ENCODE peak calls at places on chromosomes 7 and 10, in six cellular contexts. One of them, this sample, is unnamed.

GRCh38 chr7:106312906-106313305 is 28.1 kb upstream of the NAMPT start:
- DNase-seq in nephron progenitor cell: no peak
- DNase-seq in GM23338: no peak
- DNase-seq in colonic mucosa: no peak
- DNase-seq in GM06990: no peak
- DNase-seq in right atrium auricular region: no peak
- DNase-seq in this sample: no peak

GRCh38 chr10:91758303-91759146 is 39.7 kb upstream of the TNKS2 start:
- DNase-seq in nephron progenitor cell: no peak
- DNase-seq in colonic mucosa: no peak
- DNase-seq in GM06990: peak; percentile 13
- DNase-seq in right atrium auricular region: no peak
- DNase-seq in GM23338: peak; percentile 84
- DNase-seq in this sample: no peak

GRCh38 chr7:54888736-54889082 is 129.7 kb upstream of the SEC61G start:
- DNase-seq in GM06990: no peak
- DNase-seq in colonic mucosa: no peak
- DNase-seq in GM23338: no peak
- DNase-seq in nephron progenitor cell: no peak
- DNase-seq in right atrium auricular region: no peak
- DNase-seq in this sample: no peak

GRCh38 chr7:132783824-132784223 is 207.6 kb upstream of the PLXNA4 start:
- DNase-seq in colonic mucosa: no peak
- DNase-seq in GM23338: no peak
- DNase-seq in GM06990: no peak
- DNase-seq in nephron progenitor cell: no peak
- DNase-seq in right atrium auricular region: no peak
- DNase-seq in this sample: no peak

GRCh38 chr10:98414578-98414931 is 427 bp downstream of the PYROXD2 start:
- DNase-seq in GM23338: no peak
- DNase-seq in GM06990: no peak
- DNase-seq in right atrium auricular region: no peak
- DNase-seq in nephron progenitor cell: no peak
- DNase-seq in colonic mucosa: no peak
- DNase-seq in this sample: no peak

GRCh38 chr10:79304479-79305087 is 42.7 kb upstream of the PPIF start:
- DNase-seq in right atrium auricular region: no peak
- DNase-seq in colonic mucosa: no peak
- DNase-seq in GM06990: no peak
- DNase-seq in nephron progenitor cell: no peak
- DNase-seq in GM23338: no peak
- DNase-seq in this sample: no peak

GRCh38 chr7:156236181-156236889 is 404.2 kb upstream of the RNF32 start:
- DNase-seq in nephron progenitor cell: no peak
- DNase-seq in GM06990: no peak
- DNase-seq in right atrium auricular region: peak; percentile 23
- DNase-seq in colonic mucosa: no peak
- DNase-seq in GM23338: no peak
- DNase-seq in this sample: no peak

GRCh38 chr7:87474533-87475358 is 734 bp downstream of the ABCB4 start:
- DNase-seq in nephron progenitor cell: peak; percentile 20
- DNase-seq in GM23338: peak; percentile 26
- DNase-seq in right atrium auricular region: no peak
- DNase-seq in GM06990: peak; percentile 77
- DNase-seq in colonic mucosa: peak; percentile 32
- DNase-seq in this sample: no peak

GRCh38 chr7:137038706-137039105 is 170.3 kb downstream of the CHRM2 start:
- DNase-seq in colonic mucosa: no peak
- DNase-seq in right atrium auricular region: no peak
- DNase-seq in GM06990: no peak
- DNase-seq in nephron progenitor cell: no peak
- DNase-seq in GM23338: no peak
- DNase-seq in this sample: no peak

GRCh38 chr7:156423876-156424275 is 216.7 kb upstream of the RNF32 start:
- DNase-seq in right atrium auricular region: no peak
- DNase-seq in colonic mucosa: no peak
- DNase-seq in nephron progenitor cell: no peak
- DNase-seq in GM06990: no peak
- DNase-seq in GM23338: no peak
- DNase-seq in this sample: no peak

GRCh38 chr7:151135525-151135845 is 32.0 kb downstream of the GBX1 start:
- DNase-seq in nephron progenitor cell: no peak
- DNase-seq in GM23338: no peak
- DNase-seq in GM06990: no peak
- DNase-seq in colonic mucosa: no peak
- DNase-seq in right atrium auricular region: no peak
- DNase-seq in this sample: no peak

GRCh38 chr10:96890172-96890513 is 58.0 kb downstream of the LCOR start:
- DNase-seq in right atrium auricular region: no peak
- DNase-seq in nephron progenitor cell: no peak
- DNase-seq in GM06990: no peak
- DNase-seq in colonic mucosa: no peak
- DNase-seq in GM23338: peak; percentile 28
- DNase-seq in this sample: peak; percentile 12

GRCh38 chr7:271266-272107 is 18.5 kb upstream of the FOXL3 start:
- DNase-seq in colonic mucosa: no peak
- DNase-seq in right atrium auricular region: no peak
- DNase-seq in nephron progenitor cell: no peak
- DNase-seq in GM06990: no peak
- DNase-seq in GM23338: no peak
- DNase-seq in this sample: no peak

GRCh38 chr10:79313320-79313719 is 33.9 kb upstream of the PPIF start:
- DNase-seq in colonic mucosa: no peak
- DNase-seq in GM23338: no peak
- DNase-seq in right atrium auricular region: no peak
- DNase-seq in GM06990: no peak
- DNase-seq in nephron progenitor cell: no peak
- DNase-seq in this sample: no peak

GRCh38 chr7:140006600-140006999 is 56.2 kb downstream of the PARP12 start:
- DNase-seq in GM06990: no peak
- DNase-seq in colonic mucosa: no peak
- DNase-seq in GM23338: no peak
- DNase-seq in right atrium auricular region: no peak
- DNase-seq in nephron progenitor cell: no peak
- DNase-seq in this sample: no peak

GRCh38 chr7:44963526-44964290 is 15.1 kb downstream of the MYO1G start:
- DNase-seq in nephron progenitor cell: no peak
- DNase-seq in GM06990: no peak
- DNase-seq in right atrium auricular region: no peak
- DNase-seq in GM23338: no peak
- DNase-seq in colonic mucosa: no peak
- DNase-seq in this sample: no peak

GRCh38 chr10:47136866-47137265 is 163.1 kb upstream of the GDF10 start:
- DNase-seq in nephron progenitor cell: no peak
- DNase-seq in colonic mucosa: no peak
- DNase-seq in right atrium auricular region: peak; percentile 57
- DNase-seq in GM06990: no peak
- DNase-seq in GM23338: no peak
- DNase-seq in this sample: no peak

GRCh38 chr10:104735036-104735435 is 93.9 kb downstream of the SORCS3 start:
- DNase-seq in right atrium auricular region: no peak
- DNase-seq in GM06990: no peak
- DNase-seq in nephron progenitor cell: peak; percentile 38
- DNase-seq in colonic mucosa: no peak
- DNase-seq in GM23338: peak; percentile 59
- DNase-seq in this sample: no peak

GRCh38 chr7:45598697-45599520 is 24.7 kb downstream of the ADCY1 start:
- DNase-seq in GM23338: no peak
- DNase-seq in colonic mucosa: peak; percentile 11
- DNase-seq in right atrium auricular region: peak; percentile 47
- DNase-seq in nephron progenitor cell: no peak
- DNase-seq in GM06990: no peak
- DNase-seq in this sample: no peak

GRCh38 chr7:1129431-1129830 is 30.6 kb downstream of the ZFAND2A start:
- DNase-seq in nephron progenitor cell: no peak
- DNase-seq in right atrium auricular region: no peak
- DNase-seq in colonic mucosa: no peak
- DNase-seq in GM06990: no peak
- DNase-seq in GM23338: no peak
- DNase-seq in this sample: no peak

GRCh38 chr7:45591101-45591906 is 17.1 kb downstream of the ADCY1 start:
- DNase-seq in right atrium auricular region: peak; percentile 47
- DNase-seq in GM23338: no peak
- DNase-seq in colonic mucosa: peak; percentile 13
- DNase-seq in nephron progenitor cell: no peak
- DNase-seq in GM06990: no peak
- DNase-seq in this sample: no peak

GRCh38 chr10:78757542-78757941 is 311.2 kb upstream of the ZMIZ1 start:
- DNase-seq in nephron progenitor cell: no peak
- DNase-seq in GM06990: no peak
- DNase-seq in right atrium auricular region: no peak
- DNase-seq in GM23338: no peak
- DNase-seq in colonic mucosa: no peak
- DNase-seq in this sample: no peak

GRCh38 chr7:141558544-141559183 is 7.5 kb downstream of the AGK start:
- DNase-seq in colonic mucosa: no peak
- DNase-seq in GM06990: peak; percentile 29
- DNase-seq in nephron progenitor cell: no peak
- DNase-seq in right atrium auricular region: no peak
- DNase-seq in GM23338: no peak
- DNase-seq in this sample: no peak

GRCh38 chr7:17773289-17773626 is 167.0 kb downstream of the SNX13 start:
- DNase-seq in right atrium auricular region: peak; percentile 67
- DNase-seq in colonic mucosa: peak; percentile 22
- DNase-seq in nephron progenitor cell: no peak
- DNase-seq in GM23338: no peak
- DNase-seq in GM06990: no peak
- DNase-seq in this sample: peak; percentile 58

DNA sequence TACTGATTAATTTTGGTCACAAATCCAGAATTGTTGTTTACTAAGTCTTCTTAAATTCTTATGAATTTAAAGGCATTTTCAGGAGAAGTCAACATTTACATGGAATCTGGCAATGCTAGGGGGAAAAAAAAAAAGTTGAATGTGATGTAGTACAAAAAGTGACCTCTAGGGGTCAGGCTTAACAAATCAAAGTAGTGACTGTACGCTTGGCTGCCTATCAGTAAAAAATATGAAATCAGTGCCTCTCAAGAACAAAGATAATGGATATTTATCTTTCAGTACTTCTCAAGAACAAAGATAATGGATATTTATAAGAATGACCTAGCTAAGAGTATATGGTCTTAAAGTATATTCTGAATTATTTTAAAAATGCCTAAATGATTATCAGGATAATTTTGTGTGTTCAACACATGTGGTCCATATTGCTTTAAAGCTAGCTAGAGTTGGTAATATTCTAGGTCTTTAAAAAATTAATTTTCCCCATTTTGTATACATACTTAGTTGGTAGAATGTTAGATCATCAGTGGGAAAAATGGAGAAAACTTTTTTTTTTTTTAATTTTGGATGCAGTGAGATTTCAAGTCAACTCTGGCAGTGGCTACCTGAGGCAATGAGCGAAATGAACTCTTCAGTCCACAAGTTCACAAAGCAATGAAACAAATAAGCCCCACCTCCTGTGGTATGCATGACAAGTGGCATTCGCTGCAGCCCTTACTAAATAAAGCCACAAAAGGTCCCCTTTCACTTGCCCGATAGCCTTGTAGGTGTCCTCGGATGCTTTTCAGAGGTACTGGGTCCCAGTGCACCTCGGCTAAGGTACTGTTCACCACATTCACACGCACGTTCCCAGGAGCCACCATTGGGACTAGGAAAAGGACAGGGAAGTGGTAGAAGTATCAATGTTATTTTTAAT is 51.2 kb upstream of the LAMB4 start:
- DNase-seq in GM23338: peak; percentile 92
- DNase-seq in right atrium auricular region: no peak
- DNase-seq in GM06990: no peak
- DNase-seq in colonic mucosa: no peak
- DNase-seq in nephron progenitor cell: peak; percentile 11
- DNase-seq in this sample: peak; percentile 38
- TF ChIP-seq CTCF in GM23338: peak; percentile 82
- TF ChIP-seq CTCF in right atrium auricular region: peak; percentile 84
- TF ChIP-seq CTCF in GM06990: peak; percentile 63
- TF ChIP-seq CTCF in colonic mucosa: peak; percentile 70
- TF ChIP-seq CTCF in nephron progenitor cell: peak; percentile 82
- TF ChIP-seq CTCF in this sample: peak; percentile 38

GRCh38 chr7:13727279-13727678 is 262.2 kb downstream of the ETV1 start:
- DNase-seq in nephron progenitor cell: no peak
- DNase-seq in colonic mucosa: no peak
- DNase-seq in GM23338: no peak
- DNase-seq in GM06990: no peak
- DNase-seq in right atrium auricular region: no peak
- DNase-seq in this sample: no peak
- TF ChIP-seq CTCF in nephron progenitor cell: no peak
- TF ChIP-seq CTCF in colonic mucosa: no peak
- TF ChIP-seq CTCF in GM23338: no peak
- TF ChIP-seq CTCF in GM06990: no peak
- TF ChIP-seq CTCF in right atrium auricular region: no peak
- TF ChIP-seq CTCF in this sample: no peak

DNA sequence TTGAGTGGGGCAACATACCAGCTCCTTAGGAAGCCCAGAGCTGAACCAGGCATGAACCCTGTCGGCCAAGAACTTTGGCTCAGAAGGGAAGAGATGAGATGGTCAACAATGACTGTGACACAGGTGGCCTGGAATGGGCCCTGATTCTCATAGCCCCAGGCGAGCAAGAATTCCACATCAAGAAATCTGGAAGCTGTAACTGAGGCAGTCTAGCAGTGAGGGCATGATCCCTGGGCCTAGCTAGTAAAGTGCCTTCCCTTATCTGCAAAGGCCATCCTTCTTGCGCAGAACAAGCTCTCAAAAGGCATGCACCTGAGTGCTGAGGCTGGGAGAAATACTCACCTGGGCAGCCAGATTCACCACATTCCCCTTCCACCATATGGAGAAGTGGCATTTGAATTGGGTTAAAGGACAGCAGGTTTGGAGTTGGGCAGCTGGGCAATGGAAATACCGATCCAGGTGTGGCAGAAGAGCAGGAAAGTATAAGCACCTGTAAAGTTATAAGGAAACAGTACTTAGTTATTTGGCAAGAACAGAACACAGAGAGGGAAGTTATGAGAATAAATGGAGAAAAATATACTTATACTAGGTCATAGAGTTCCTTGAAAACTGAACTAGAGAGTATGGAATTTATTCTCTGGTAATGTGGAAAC is 78.6 kb upstream of the CAPZA2 start:
- DNase-seq in colonic mucosa: no peak
- DNase-seq in GM06990: no peak
- DNase-seq in nephron progenitor cell: no peak
- DNase-seq in right atrium auricular region: no peak
- DNase-seq in GM23338: no peak
- DNase-seq in this sample: no peak
- TF ChIP-seq CTCF in colonic mucosa: no peak
- TF ChIP-seq CTCF in GM06990: no peak
- TF ChIP-seq CTCF in nephron progenitor cell: no peak
- TF ChIP-seq CTCF in right atrium auricular region: no peak
- TF ChIP-seq CTCF in GM23338: no peak
- TF ChIP-seq CTCF in this sample: no peak

GRCh38 chr7:20508109-20508508 is 107.4 kb upstream of the ABCB5 start:
- DNase-seq in colonic mucosa: no peak
- DNase-seq in GM23338: peak; percentile 66
- DNase-seq in GM06990: no peak
- DNase-seq in nephron progenitor cell: no peak
- DNase-seq in right atrium auricular region: no peak
- DNase-seq in this sample: no peak
- TF ChIP-seq CTCF in colonic mucosa: no peak
- TF ChIP-seq CTCF in GM23338: peak; percentile 39
- TF ChIP-seq CTCF in GM06990: no peak
- TF ChIP-seq CTCF in nephron progenitor cell: no peak
- TF ChIP-seq CTCF in right atrium auricular region: no peak
- TF ChIP-seq CTCF in this sample: no peak

GRCh38 chr7:154698726-154699291 is 304.1 kb downstream of the PAXIP1 start:
- DNase-seq in GM23338: no peak
- DNase-seq in colonic mucosa: no peak
- DNase-seq in GM06990: no peak
- DNase-seq in nephron progenitor cell: peak; percentile 24
- DNase-seq in right atrium auricular region: no peak
- DNase-seq in this sample: no peak
- TF ChIP-seq CTCF in GM23338: no peak
- TF ChIP-seq CTCF in colonic mucosa: peak; percentile 42
- TF ChIP-seq CTCF in GM06990: peak; percentile 60
- TF ChIP-seq CTCF in nephron progenitor cell: peak; percentile 66
- TF ChIP-seq CTCF in right atrium auricular region: no peak
- TF ChIP-seq CTCF in this sample: no peak